ENCODE peak calls at places on chromosomes 16 and 17, in six cellular contexts. One of them, this sample, is unnamed.

GRCh38 chr17:69474171-69474831 is 59.8 kb downstream of the MAP2K6 start:
- DNase-seq in body of pancreas: no peak
- DNase-seq in Panc1: no peak
- DNase-seq in esophagus muscularis mucosa: no peak
- DNase-seq in CD8-positive, alpha-beta T cell: no peak
- DNase-seq in right lobe of liver: no peak
- DNase-seq in this sample: no peak

GRCh38 chr17:16940116-16940881 is 31.6 kb downstream of the TNFRSF13B start:
- DNase-seq in body of pancreas: peak
- DNase-seq in Panc1: no peak
- DNase-seq in esophagus muscularis mucosa: no peak
- DNase-seq in CD8-positive, alpha-beta T cell: no peak
- DNase-seq in right lobe of liver: peak
- DNase-seq in this sample: no peak

GRCh38 chr17:65797809-65798208 is 236.4 kb upstream of the AXIN2 start:
- DNase-seq in body of pancreas: no peak
- DNase-seq in Panc1: no peak
- DNase-seq in esophagus muscularis mucosa: no peak
- DNase-seq in CD8-positive, alpha-beta T cell: no peak
- DNase-seq in right lobe of liver: no peak
- DNase-seq in this sample: no peak

GRCh38 chr17:19346351-19347255 is 15.9 kb downstream of the B9D1 start:
- DNase-seq in body of pancreas: peak
- DNase-seq in Panc1: no peak
- DNase-seq in esophagus muscularis mucosa: no peak
- DNase-seq in CD8-positive, alpha-beta T cell: no peak
- DNase-seq in right lobe of liver: peak
- DNase-seq in this sample: peak

GRCh38 chr16:68396481-68396880 is 51.8 kb downstream of the SMPD3 start:
- DNase-seq in body of pancreas: peak
- DNase-seq in Panc1: no peak
- DNase-seq in esophagus muscularis mucosa: no peak
- DNase-seq in CD8-positive, alpha-beta T cell: peak
- DNase-seq in right lobe of liver: peak
- DNase-seq in this sample: peak

GRCh38 chr17:50308666-50309065 is 34.4 kb downstream of the TMEM92 start:
- DNase-seq in body of pancreas: no peak
- DNase-seq in Panc1: no peak
- DNase-seq in esophagus muscularis mucosa: no peak
- DNase-seq in CD8-positive, alpha-beta T cell: no peak
- DNase-seq in right lobe of liver: no peak
- DNase-seq in this sample: no peak

GRCh38 chr16:88804552-88805339 is 1.2 kb downstream of the CDT1 start:
- DNase-seq in body of pancreas: no peak
- DNase-seq in Panc1: no peak
- DNase-seq in esophagus muscularis mucosa: no peak
- DNase-seq in CD8-positive, alpha-beta T cell: no peak
- DNase-seq in right lobe of liver: no peak
- DNase-seq in this sample: no peak

GRCh38 chr17:7176870-7177209 is 2.3 kb downstream of the ASGR1 start:
- DNase-seq in body of pancreas: no peak
- DNase-seq in Panc1: no peak
- DNase-seq in esophagus muscularis mucosa: no peak
- DNase-seq in CD8-positive, alpha-beta T cell: no peak
- DNase-seq in right lobe of liver: no peak
- DNase-seq in this sample: no peak

GRCh38 chr17:39064814-39065213 is 86.6 kb downstream of the PLXDC1 start:
- DNase-seq in body of pancreas: no peak
- DNase-seq in Panc1: no peak
- DNase-seq in esophagus muscularis mucosa: no peak
- DNase-seq in CD8-positive, alpha-beta T cell: no peak
- DNase-seq in right lobe of liver: no peak
- DNase-seq in this sample: no peak

GRCh38 chr17:50469005-50469605 is 425 bp upstream of the CHAD start:
- DNase-seq in body of pancreas: no peak
- DNase-seq in Panc1: no peak
- DNase-seq in esophagus muscularis mucosa: no peak
- DNase-seq in CD8-positive, alpha-beta T cell: no peak
- DNase-seq in right lobe of liver: no peak
- DNase-seq in this sample: no peak

GRCh38 chr17:43658890-43659289 is 2.8 kb downstream of the MEOX1 start:
- DNase-seq in body of pancreas: no peak
- DNase-seq in Panc1: no peak
- DNase-seq in esophagus muscularis mucosa: no peak
- DNase-seq in CD8-positive, alpha-beta T cell: no peak
- DNase-seq in right lobe of liver: no peak
- DNase-seq in this sample: no peak

GRCh38 chr17:44878627-44879221 is 20.5 kb downstream of the EFTUD2 start:
- DNase-seq in body of pancreas: peak
- DNase-seq in Panc1: no peak
- DNase-seq in esophagus muscularis mucosa: no peak
- DNase-seq in CD8-positive, alpha-beta T cell: no peak
- DNase-seq in right lobe of liver: no peak
- DNase-seq in this sample: peak

GRCh38 chr16:57024894-57025680 is 35.7 kb downstream of the NLRC5 start:
- DNase-seq in body of pancreas: no peak
- DNase-seq in Panc1: no peak
- DNase-seq in esophagus muscularis mucosa: no peak
- DNase-seq in CD8-positive, alpha-beta T cell: no peak
- DNase-seq in right lobe of liver: no peak
- DNase-seq in this sample: no peak

GRCh38 chr16:20773679-20774078 is 9.9 kb downstream of the ACSM3 start:
- DNase-seq in body of pancreas: no peak
- DNase-seq in Panc1: no peak
- DNase-seq in esophagus muscularis mucosa: no peak
- DNase-seq in CD8-positive, alpha-beta T cell: no peak
- DNase-seq in right lobe of liver: no peak
- DNase-seq in this sample: no peak

GRCh38 chr16:56450275-56450889 is 750 bp downstream of the NUDT21 start:
- DNase-seq in body of pancreas: no peak
- DNase-seq in Panc1: no peak
- DNase-seq in esophagus muscularis mucosa: no peak
- DNase-seq in CD8-positive, alpha-beta T cell: no peak
- DNase-seq in right lobe of liver: no peak
- DNase-seq in this sample: peak

GRCh38 chr16:11398136-11398535 is 52.9 kb downstream of the RMI2 start:
- DNase-seq in body of pancreas: no peak
- DNase-seq in Panc1: no peak
- DNase-seq in esophagus muscularis mucosa: no peak
- DNase-seq in CD8-positive, alpha-beta T cell: no peak
- DNase-seq in right lobe of liver: peak
- DNase-seq in this sample: no peak

GRCh38 chr17:42518755-42519545 is 17.1 kb upstream of the NAGLU start:
- DNase-seq in body of pancreas: peak
- DNase-seq in Panc1: no peak
- DNase-seq in esophagus muscularis mucosa: no peak
- DNase-seq in CD8-positive, alpha-beta T cell: no peak
- DNase-seq in right lobe of liver: no peak
- DNase-seq in this sample: no peak

GRCh38 chr17:64441772-64442549 is 7.0 kb upstream of the MILR1 start:
- DNase-seq in body of pancreas: no peak
- DNase-seq in Panc1: no peak
- DNase-seq in esophagus muscularis mucosa: no peak
- DNase-seq in CD8-positive, alpha-beta T cell: no peak
- DNase-seq in right lobe of liver: peak
- DNase-seq in this sample: peak

GRCh38 chr17:6666077-6666521 is 14.5 kb downstream of the C17orf100 start:
- DNase-seq in body of pancreas: peak
- DNase-seq in Panc1: no peak
- DNase-seq in esophagus muscularis mucosa: no peak
- DNase-seq in CD8-positive, alpha-beta T cell: no peak
- DNase-seq in right lobe of liver: peak
- DNase-seq in this sample: no peak

GRCh38 chr17:44522883-44523671 is 19.9 kb upstream of the GPATCH8 start:
- DNase-seq in body of pancreas: peak
- DNase-seq in Panc1: no peak
- DNase-seq in esophagus muscularis mucosa: no peak
- DNase-seq in CD8-positive, alpha-beta T cell: peak
- DNase-seq in right lobe of liver: peak
- DNase-seq in this sample: no peak

GRCh38 chr17:82019905-82020873 is 2.5 kb downstream of the CENPX start:
- DNase-seq in body of pancreas: peak
- DNase-seq in Panc1: no peak
- DNase-seq in esophagus muscularis mucosa: no peak
- DNase-seq in CD8-positive, alpha-beta T cell: peak
- DNase-seq in right lobe of liver: peak
- DNase-seq in this sample: peak

GRCh38 chr17:78575899-78576298 is 1.3 kb downstream of the DNAH17 start:
- DNase-seq in body of pancreas: no peak
- DNase-seq in Panc1: no peak
- DNase-seq in esophagus muscularis mucosa: no peak
- DNase-seq in CD8-positive, alpha-beta T cell: no peak
- DNase-seq in right lobe of liver: peak
- DNase-seq in this sample: no peak

GRCh38 chr16:87206646-87207451 is 110.3 kb downstream of the C16orf95 start:
- DNase-seq in body of pancreas: no peak
- DNase-seq in Panc1: no peak
- DNase-seq in esophagus muscularis mucosa: no peak
- DNase-seq in CD8-positive, alpha-beta T cell: no peak
- DNase-seq in right lobe of liver: no peak
- DNase-seq in this sample: no peak

GRCh38 chr16:87210949-87211348 is 106.2 kb downstream of the C16orf95 start:
- DNase-seq in body of pancreas: no peak
- DNase-seq in Panc1: no peak
- DNase-seq in esophagus muscularis mucosa: no peak
- DNase-seq in CD8-positive, alpha-beta T cell: no peak
- DNase-seq in right lobe of liver: no peak
- DNase-seq in this sample: no peak

GRCh38 chr16:87207509-87207908 is 109.7 kb downstream of the C16orf95 start:
- DNase-seq in body of pancreas: no peak
- DNase-seq in Panc1: no peak
- DNase-seq in esophagus muscularis mucosa: no peak
- DNase-seq in CD8-positive, alpha-beta T cell: no peak
- DNase-seq in right lobe of liver: no peak
- DNase-seq in this sample: no peak

GRCh38 chr16:87209808-87210512 is 107.2 kb downstream of the C16orf95 start:
- DNase-seq in body of pancreas: no peak
- DNase-seq in Panc1: no peak
- DNase-seq in esophagus muscularis mucosa: no peak
- DNase-seq in CD8-positive, alpha-beta T cell: no peak
- DNase-seq in right lobe of liver: no peak
- DNase-seq in this sample: no peak

DNA sequence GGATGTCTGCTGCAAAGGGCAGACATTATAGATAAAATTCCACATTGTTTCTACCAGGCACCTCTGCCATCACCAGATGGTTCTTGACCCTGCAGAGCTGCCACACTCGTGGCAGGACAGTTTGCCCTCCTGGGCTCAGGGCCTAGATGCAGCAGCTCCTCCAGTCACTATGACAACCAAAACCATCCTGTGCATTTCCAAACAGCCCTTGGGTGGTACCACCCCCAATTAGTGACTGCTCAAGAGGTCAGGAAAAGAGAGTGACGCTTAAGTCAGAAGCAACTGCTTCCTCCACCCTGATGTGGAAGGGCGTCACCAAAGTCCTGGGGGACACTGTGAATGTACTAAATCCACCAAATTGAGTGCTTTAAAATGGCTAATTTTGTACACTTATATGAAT is 109.2 kb downstream of the C16orf95 start:
- DNase-seq in body of pancreas: no peak
- DNase-seq in Panc1: no peak
- DNase-seq in esophagus muscularis mucosa: no peak
- DNase-seq in CD8-positive, alpha-beta T cell: no peak
- DNase-seq in right lobe of liver: no peak
- DNase-seq in this sample: no peak
- H3K27ac ChIP-seq in body of pancreas: no peak
- H3K27ac ChIP-seq in Panc1: no peak
- H3K27ac ChIP-seq in esophagus muscularis mucosa: no peak
- H3K27ac ChIP-seq in CD8-positive, alpha-beta T cell: no peak
- H3K27ac ChIP-seq in right lobe of liver: no peak
- H3K27ac ChIP-seq in this sample: no peak

GRCh38 chr17:9959377-9959981 is 54.4 kb upstream of the RCVRN start:
- DNase-seq in body of pancreas: no peak
- DNase-seq in Panc1: no peak
- DNase-seq in esophagus muscularis mucosa: no peak
- DNase-seq in CD8-positive, alpha-beta T cell: no peak
- DNase-seq in right lobe of liver: peak
- DNase-seq in this sample: no peak
- TF ChIP-seq CTCF in body of pancreas: peak
- TF ChIP-seq CTCF in Panc1: peak
- TF ChIP-seq CTCF in esophagus muscularis mucosa: peak
- TF ChIP-seq CTCF in CD8-positive, alpha-beta T cell: no peak
- TF ChIP-seq CTCF in right lobe of liver: peak
- TF ChIP-seq CTCF in this sample: peak

GRCh38 chr17:280901-281300 is 71.7 kb downstream of the RPH3AL start:
- DNase-seq in body of pancreas: peak
- DNase-seq in Panc1: no peak
- DNase-seq in esophagus muscularis mucosa: no peak
- DNase-seq in CD8-positive, alpha-beta T cell: no peak
- DNase-seq in right lobe of liver: peak
- DNase-seq in this sample: no peak
- H3K27ac ChIP-seq in body of pancreas: no peak
- H3K27ac ChIP-seq in Panc1: no peak
- H3K27ac ChIP-seq in esophagus muscularis mucosa: no peak
- H3K27ac ChIP-seq in CD8-positive, alpha-beta T cell: no peak
- H3K27ac ChIP-seq in right lobe of liver: no peak
- H3K27ac ChIP-seq in this sample: no peak

DNA sequence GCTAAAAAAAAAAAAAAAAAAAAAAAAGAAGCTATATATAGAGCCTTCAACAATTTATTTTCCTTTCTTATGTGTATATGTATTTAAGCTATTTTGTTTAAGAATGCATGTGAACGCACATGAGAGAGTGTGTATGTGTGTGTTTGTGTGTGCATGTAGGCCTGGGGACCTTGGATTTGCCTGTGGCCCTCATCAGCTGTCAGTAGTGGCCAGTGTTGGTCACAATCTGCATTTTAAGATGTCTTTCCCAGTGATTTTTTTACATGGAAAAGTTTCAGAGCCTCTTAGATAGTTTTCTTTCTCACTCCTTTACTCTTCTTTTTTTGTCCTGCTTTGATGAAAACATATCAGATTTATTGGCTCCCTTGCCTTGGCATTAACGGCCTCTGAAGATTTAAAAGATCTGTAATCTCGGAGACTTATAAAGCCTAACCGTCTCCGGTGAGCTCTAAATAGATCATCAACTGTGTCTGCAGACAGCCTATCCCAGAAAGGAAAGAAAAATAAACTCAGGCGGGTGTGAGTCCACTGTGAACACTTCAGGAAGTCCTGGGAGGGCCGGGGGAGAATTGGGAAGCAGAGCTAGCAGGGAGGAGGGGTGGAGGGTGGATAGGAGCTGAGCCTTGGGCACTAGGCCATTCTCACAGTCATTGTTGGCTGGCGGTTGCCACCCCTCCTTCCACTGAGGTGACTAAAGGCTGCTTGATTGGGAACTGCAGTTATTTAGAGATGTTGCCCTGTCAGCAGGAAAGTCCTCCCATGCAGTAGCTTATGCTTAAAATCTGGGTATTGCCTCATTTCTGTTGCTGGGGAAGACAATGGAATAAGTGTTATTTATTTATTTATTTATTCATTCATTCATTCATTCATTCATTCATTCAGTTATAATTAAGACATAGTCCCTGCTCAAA is 86.8 kb downstream of the WWP2 start:
- DNase-seq in body of pancreas: peak
- DNase-seq in Panc1: no peak
- DNase-seq in esophagus muscularis mucosa: peak
- DNase-seq in CD8-positive, alpha-beta T cell: no peak
- DNase-seq in right lobe of liver: no peak
- DNase-seq in this sample: no peak
- TF ChIP-seq CTCF in body of pancreas: no peak
- TF ChIP-seq CTCF in Panc1: no peak
- TF ChIP-seq CTCF in esophagus muscularis mucosa: no peak
- TF ChIP-seq CTCF in CD8-positive, alpha-beta T cell: no peak
- TF ChIP-seq CTCF in right lobe of liver: no peak
- TF ChIP-seq CTCF in this sample: no peak

This sample was measured in HL-60.